ENCODE peak calls at places on chromosomes 1 and 21, in ten cellular contexts. One of them, this sample, is unnamed.

GRCh38 chr1:175591083-175591743 is 152.2 kb downstream of the TNR start:
- DNase-seq in K562: no peak
- DNase-seq in A673: peak; percentile 17
- DNase-seq in MCF 10A: no peak
- DNase-seq in DMS 273 treated with DMSO at 0.1 percent for 48 hours: no peak
- DNase-seq in HEK293T: no peak
- DNase-seq in epithelial cell of esophagus: no peak
- DNase-seq in GM12865: no peak
- DNase-seq in Right ventricle myocardium superior: peak; percentile 50
- DNase-seq in stimulated activated CD8-positive, alpha-beta memory T cell treated with anti-CD3 and anti-CD28 coated beads, Interleukin-4, amount 100 ng/mL, for 24 hours: no peak
- DNase-seq in this sample: no peak

GRCh38 chr1:61253059-61253735 is 170.8 kb downstream of the NFIA start:
- DNase-seq in K562: peak; percentile 49
- DNase-seq in A673: peak; percentile 31
- DNase-seq in MCF 10A: peak; percentile 96
- DNase-seq in DMS 273 treated with DMSO at 0.1 percent for 48 hours: peak; percentile 87
- DNase-seq in HEK293T: no peak
- DNase-seq in epithelial cell of esophagus: peak; percentile 79
- DNase-seq in GM12865: peak; percentile 47
- DNase-seq in Right ventricle myocardium superior: peak; percentile 84
- DNase-seq in stimulated activated CD8-positive, alpha-beta memory T cell treated with anti-CD3 and anti-CD28 coated beads, Interleukin-4, amount 100 ng/mL, for 24 hours: no peak
- DNase-seq in this sample: no peak

GRCh38 chr21:29520146-29520545 is 221.4 kb downstream of the BACH1 start:
- DNase-seq in K562: no peak
- DNase-seq in A673: no peak
- DNase-seq in MCF 10A: no peak
- DNase-seq in DMS 273 treated with DMSO at 0.1 percent for 48 hours: no peak
- DNase-seq in HEK293T: no peak
- DNase-seq in epithelial cell of esophagus: no peak
- DNase-seq in GM12865: no peak
- DNase-seq in Right ventricle myocardium superior: no peak
- DNase-seq in stimulated activated CD8-positive, alpha-beta memory T cell treated with anti-CD3 and anti-CD28 coated beads, Interleukin-4, amount 100 ng/mL, for 24 hours: no peak
- DNase-seq in this sample: no peak

GRCh38 chr1:235402457-235403200 is 35.4 kb downstream of the TBCE start:
- DNase-seq in K562: no peak
- DNase-seq in A673: no peak
- DNase-seq in MCF 10A: peak; percentile 52
- DNase-seq in DMS 273 treated with DMSO at 0.1 percent for 48 hours: no peak
- DNase-seq in HEK293T: no peak
- DNase-seq in epithelial cell of esophagus: peak; percentile 39
- DNase-seq in GM12865: no peak
- DNase-seq in Right ventricle myocardium superior: no peak
- DNase-seq in stimulated activated CD8-positive, alpha-beta memory T cell treated with anti-CD3 and anti-CD28 coated beads, Interleukin-4, amount 100 ng/mL, for 24 hours: no peak
- DNase-seq in this sample: no peak

GRCh38 chr1:240776237-240776636 is 164.3 kb upstream of the GREM2 start:
- DNase-seq in K562: no peak
- DNase-seq in A673: no peak
- DNase-seq in MCF 10A: no peak
- DNase-seq in DMS 273 treated with DMSO at 0.1 percent for 48 hours: no peak
- DNase-seq in HEK293T: no peak
- DNase-seq in epithelial cell of esophagus: peak; percentile 34
- DNase-seq in GM12865: no peak
- DNase-seq in Right ventricle myocardium superior: no peak
- DNase-seq in stimulated activated CD8-positive, alpha-beta memory T cell treated with anti-CD3 and anti-CD28 coated beads, Interleukin-4, amount 100 ng/mL, for 24 hours: no peak
- DNase-seq in this sample: no peak

GRCh38 chr1:181119076-181119989 is 30.8 kb downstream of the IER5 start:
- DNase-seq in K562: no peak
- DNase-seq in A673: no peak
- DNase-seq in MCF 10A: peak; percentile 92
- DNase-seq in DMS 273 treated with DMSO at 0.1 percent for 48 hours: no peak
- DNase-seq in HEK293T: no peak
- DNase-seq in epithelial cell of esophagus: peak; percentile 100
- DNase-seq in GM12865: no peak
- DNase-seq in Right ventricle myocardium superior: no peak
- DNase-seq in stimulated activated CD8-positive, alpha-beta memory T cell treated with anti-CD3 and anti-CD28 coated beads, Interleukin-4, amount 100 ng/mL, for 24 hours: no peak
- DNase-seq in this sample: peak; percentile 31

GRCh38 chr1:94514095-94514727 is 27.3 kb downstream of the F3 start:
- DNase-seq in K562: no peak
- DNase-seq in A673: peak; percentile 48
- DNase-seq in MCF 10A: peak; percentile 53
- DNase-seq in DMS 273 treated with DMSO at 0.1 percent for 48 hours: no peak
- DNase-seq in HEK293T: peak; percentile 48
- DNase-seq in epithelial cell of esophagus: peak; percentile 46
- DNase-seq in GM12865: peak; percentile 28
- DNase-seq in Right ventricle myocardium superior: no peak
- DNase-seq in stimulated activated CD8-positive, alpha-beta memory T cell treated with anti-CD3 and anti-CD28 coated beads, Interleukin-4, amount 100 ng/mL, for 24 hours: no peak
- DNase-seq in this sample: peak; percentile 15

GRCh38 chr1:202671388-202671787 is 38.9 kb downstream of the SYT2 start:
- DNase-seq in K562: no peak
- DNase-seq in A673: peak; percentile 47
- DNase-seq in MCF 10A: peak; percentile 70
- DNase-seq in DMS 273 treated with DMSO at 0.1 percent for 48 hours: no peak
- DNase-seq in HEK293T: no peak
- DNase-seq in epithelial cell of esophagus: peak; percentile 7
- DNase-seq in GM12865: no peak
- DNase-seq in Right ventricle myocardium superior: no peak
- DNase-seq in stimulated activated CD8-positive, alpha-beta memory T cell treated with anti-CD3 and anti-CD28 coated beads, Interleukin-4, amount 100 ng/mL, for 24 hours: no peak
- DNase-seq in this sample: no peak

GRCh38 chr1:244050835-244051444 is at the start of gene ZBTB18:
- DNase-seq in K562: no peak
- DNase-seq in A673: peak; percentile 86
- DNase-seq in MCF 10A: peak; percentile 26
- DNase-seq in DMS 273 treated with DMSO at 0.1 percent for 48 hours: peak; percentile 96
- DNase-seq in HEK293T: peak; percentile 58
- DNase-seq in epithelial cell of esophagus: no peak
- DNase-seq in GM12865: no peak
- DNase-seq in Right ventricle myocardium superior: peak; percentile 52
- DNase-seq in stimulated activated CD8-positive, alpha-beta memory T cell treated with anti-CD3 and anti-CD28 coated beads, Interleukin-4, amount 100 ng/mL, for 24 hours: no peak
- DNase-seq in this sample: no peak